ENCODE peak calls at places on chromosomes 12 and 14, in five cellular contexts. F is T47D, G is amniotic stem cell, S is left ventricle myocardium inferior, E is HEK293T. I is an unnamed sample.
A peak's percentile ranks its signal among the peaks of the same experiment; 100 is the strongest.

GRCh38 chr12:51475543-51475942 is 50.9 kb downstream of the SLC4A8 start:
- DNase-seq in S (no peak), F (no peak), E (no peak), G (no peak), I (no peak)

GRCh38 chr14:90839024-90839888 is 23.0 kb upstream of the TTC7B start:
- DNase-seq in S (peak; percentile 70), G (no peak), E (no peak), F (no peak), I (peak; percentile 56)

GRCh38 chr12:52655251-52655650 is 3.2 kb upstream of the KRT2 start:
- DNase-seq in S (no peak), E (no peak), F (peak; percentile 35), G (no peak), I (no peak)

GRCh38 chr12:53101931-53102781 is 1.1 kb upstream of the SOAT2 start:
- DNase-seq in G (no peak), S (no peak), F (no peak), E (no peak), I (no peak)

GRCh38 chr12:53232641-53233538 is 881 bp upstream of the RARG start:
- DNase-seq in F (peak; percentile 88), S (peak; percentile 60), G (no peak), E (no peak), I (no peak)

GRCh38 chr12:104859144-104859543 is 98.9 kb downstream of the SLC41A2 start:
- DNase-seq in E (no peak), F (no peak), S (no peak), G (no peak), I (no peak)

GRCh38 chr14:97943619-97944018 is 1146.4 kb downstream of the VRK1 start:
- DNase-seq in G (no peak), E (no peak), F (no peak), S (no peak), I (no peak)

GRCh38 chr12:2759733-2760132 is 35.0 kb upstream of the FKBP4 start:
- DNase-seq in G (no peak), E (no peak), S (no peak), F (no peak), I (no peak)

GRCh38 chr12:124481772-124482566 is 85.4 kb downstream of the NCOR2 start:
- DNase-seq in E (no peak), G (no peak), S (no peak), F (no peak), I (no peak)

GRCh38 chr12:49489720-49490119 is 49.1 kb upstream of the KCNH3 start:
- DNase-seq in E (no peak), S (no peak), G (peak; percentile 17), F (no peak), I (no peak)

GRCh38 chr14:69850736-69851112 is 28.5 kb upstream of the SMOC1 start:
- DNase-seq in F (no peak), G (no peak), E (no peak), S (no peak), I (no peak)

GRCh38 chr14:76771432-76771980 is 10.2 kb downstream of the VASH1 start:
- DNase-seq in S (no peak), E (no peak), G (no peak), F (no peak), I (no peak)

GRCh38 chr12:51322452-51322851 is 1.5 kb downstream of the BIN2 start:
- DNase-seq in S (no peak), G (no peak), F (no peak), E (no peak), I (no peak)

GRCh38 chr12:99600388-99600787 is 47.2 kb upstream of the GARIN6 start:
- DNase-seq in E (no peak), S (no peak), F (no peak), G (no peak), I (no peak)

GRCh38 chr12:38159591-38160317 is 156.8 kb upstream of the ALG10B start:
- DNase-seq in E (no peak), S (no peak), F (no peak), G (no peak), I (no peak)

GRCh38 chr14:70061108-70061507 is 127.6 kb downstream of the SLC8A3 start:
- DNase-seq in F (peak; percentile 40), E (no peak), S (no peak), G (no peak), I (no peak)

GRCh38 chr12:44717612-44718011 is 158.5 kb downstream of the NELL2 start:
- DNase-seq in E (no peak), F (peak; percentile 9), G (no peak), S (no peak), I (no peak)

GRCh38 chr14:23539867-23540469 is 11.6 kb downstream of the ZFHX2 start:
- DNase-seq in F (no peak), S (no peak), E (no peak), G (no peak), I (no peak)

GRCh38 chr12:80162177-80162576 is 62.8 kb downstream of the OTOGL start:
- DNase-seq in F (no peak), E (no peak), G (no peak), S (no peak), I (no peak)

GRCh38 chr14:79861111-79861510 is 350.2 kb downstream of the DIO2 start:
- DNase-seq in S (no peak), G (no peak), F (no peak), E (no peak), I (no peak)

GRCh38 chr12:3204716-3205617 is 127.8 kb downstream of the TSPAN9 start:
- DNase-seq in F (no peak), S (no peak), E (no peak), G (no peak), I (no peak)

GRCh38 chr14:101624579-101624978 is 63.3 kb downstream of the DIO3 start:
- DNase-seq in F (no peak), S (no peak), G (no peak), E (no peak), I (no peak)

GRCh38 chr12:52728374-52728773 is 25.1 kb upstream of the KRT77 start:
- DNase-seq in F (no peak), S (no peak), G (no peak), E (no peak), I (no peak)

GRCh38 chr14:98137626-98138025 is 1134.4 kb downstream of the BCL11B start:
- DNase-seq in S (no peak), G (no peak), F (no peak), E (no peak), I (no peak)

GRCh38 chr14:54804720-54805060 is 97.9 kb downstream of the GCH1 start:
- DNase-seq in S (no peak), E (no peak), G (no peak), F (no peak), I (no peak)

GRCh38 chr14:28867571-28867970 is 101.0 kb downstream of the FOXG1 start:
- DNase-seq in S (no peak), E (no peak), G (no peak), F (no peak), I (no peak)

GRCh38 chr12:95129115-95129514 is 55.7 kb upstream of the NR2C1 start:
- DNase-seq in F (no peak), G (no peak), S (no peak), E (no peak), I (no peak)